ENCODE peak calls at places on chromosome 10, in six cellular contexts. Q is stomach, H is OCI-LY7, C is bronchial epithelial cell, A is cardiac muscle cell, U is mesenchymal stem cell. I is an unnamed sample.

GRCh38 chr10:116728526-116729096 is 13.8 kb downstream of the HSPA12A start:
- DNase-seq in Q (no peak), H (no peak), C (no peak), A (no peak), U (no peak), I (no peak)

GRCh38 chr10:30002438-30003266 is 56.7 kb downstream of the JCAD start:
- DNase-seq in Q (peak), H (peak), C (peak), A (peak), U (peak), I (peak)

GRCh38 chr10:47150581-47150980 is 149.4 kb upstream of the GDF10 start:
- DNase-seq in Q (no peak), H (no peak), C (no peak), A (no peak), U (no peak), I (no peak)

GRCh38 chr10:27893320-27894014 is 105.4 kb downstream of the ODAD2 start:
- DNase-seq in Q (no peak), H (no peak), C (peak), A (no peak), U (peak), I (no peak)

GRCh38 chr10:132745971-132746370 is 40.0 kb downstream of the NKX6-2 start:
- DNase-seq in Q (no peak), H (no peak), C (no peak), A (no peak), U (no peak), I (no peak)

GRCh38 chr10:74244097-74244685 is 93.2 kb downstream of the ADK start:
- DNase-seq in Q (no peak), H (peak), C (peak), A (peak), U (peak), I (no peak)

GRCh38 chr10:62817120-62817762 is 1.1 kb upstream of the EGR2 start:
- DNase-seq in Q (no peak), H (peak), C (no peak), A (peak), U (no peak), I (peak)

GRCh38 chr10:76303682-76304316 is 872.4 kb downstream of the LRMDA start:
- DNase-seq in Q (peak), H (peak), C (peak), A (peak), U (peak), I (no peak)

GRCh38 chr10:128725531-128725930 is 599.3 kb upstream of the MKI67 start:
- DNase-seq in Q (no peak), H (no peak), C (no peak), A (no peak), U (no peak), I (no peak)

DNA sequence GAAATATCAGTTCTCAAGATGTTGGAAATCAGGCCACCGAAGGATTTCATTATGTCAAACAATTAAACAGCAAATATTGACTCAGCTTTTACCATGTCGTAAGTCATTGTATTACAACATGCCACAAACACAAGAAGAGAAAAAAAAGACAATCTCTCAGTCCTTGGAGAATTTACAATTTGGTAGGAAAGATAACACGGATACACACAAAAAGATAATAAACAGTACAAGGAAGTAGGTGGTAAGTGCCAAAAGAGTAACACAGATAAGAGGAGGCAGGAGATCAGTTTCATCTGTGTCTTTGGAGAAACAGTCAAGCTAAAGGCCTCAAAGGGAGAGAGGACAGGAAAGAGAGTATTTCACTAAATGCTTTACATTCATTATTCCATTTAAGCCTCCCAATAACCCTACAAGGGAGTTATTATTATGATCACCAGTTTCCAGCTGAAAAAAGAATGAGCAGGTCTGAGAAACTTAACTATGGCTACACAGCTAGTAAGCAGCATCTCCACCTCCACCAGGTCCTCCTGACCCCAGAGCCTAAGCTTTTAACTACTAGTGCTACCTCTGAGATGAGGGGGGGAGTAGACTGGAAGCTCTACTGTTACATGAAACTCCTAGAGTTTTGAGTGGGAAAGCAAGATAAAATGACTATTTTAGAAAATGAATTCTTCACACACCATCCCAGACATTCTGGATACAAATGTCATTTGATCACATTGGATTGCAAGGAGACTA is 13.9 kb upstream of the DNAJC1 start:
- DNase-seq in Q (no peak), H (no peak), C (peak), A (no peak), U (no peak), I (no peak)
- H3K4me3 ChIP-seq in Q (no peak), H (no peak), C (no peak), A (no peak), U (no peak), I (no peak)

GRCh38 chr10:46028584-46029570 is 1.5 kb downstream of the NCOA4 start:
- DNase-seq in Q (no peak), H (peak), C (peak), A (peak), U (peak), I (peak)

GRCh38 chr10:46035923-46036849 is 5.8 kb upstream of the NCOA4 start:
- DNase-seq in Q (no peak), H (no peak), C (peak), A (no peak), U (peak), I (no peak)

GRCh38 chr10:46030091-46030937 is at the start of gene NCOA4:
- DNase-seq in Q (peak), H (peak), C (peak), A (peak), U (peak), I (peak)

GRCh38 chr10:46033602-46034011 is 3.2 kb upstream of the NCOA4 start:
- DNase-seq in Q (peak), H (no peak), C (peak), A (peak), U (peak), I (no peak)

GRCh38 chr10:46031648-46032532 is 1.5 kb upstream of the NCOA4 start:
- DNase-seq in Q (no peak), H (no peak), C (peak), A (no peak), U (no peak), I (no peak)
- H3K4me3 ChIP-seq in Q (no peak), H (no peak), C (no peak), A (no peak), U (no peak), I (no peak)

GRCh38 chr10:23081156-23081833 is 14.1 kb upstream of the MSRB2 start:
- DNase-seq in Q (no peak), H (no peak), C (no peak), A (no peak), U (no peak), I (no peak)
- H3K4me3 ChIP-seq in Q (no peak), H (no peak), C (no peak), A (no peak), U (no peak), I (no peak)

GRCh38 chr10:121355161-121355560 is 243.1 kb downstream of the FGFR2 start:
- DNase-seq in Q (no peak), H (no peak), C (no peak), A (no peak), U (no peak), I (no peak)
- H3K4me3 ChIP-seq in Q (no peak), H (no peak), C (no peak), A (no peak), U (no peak), I (no peak)

GRCh38 chr10:72810976-72811375 is 82.6 kb upstream of the OIT3 start:
- DNase-seq in Q (no peak), H (no peak), C (no peak), A (no peak), U (no peak), I (no peak)

GRCh38 chr10:72812415-72812797 is 81.1 kb upstream of the OIT3 start:
- DNase-seq in Q (no peak), H (no peak), C (no peak), A (no peak), U (no peak), I (no peak)

GRCh38 chr10:72816565-72816964 is 77.0 kb upstream of the OIT3 start:
- DNase-seq in Q (no peak), H (no peak), C (no peak), A (no peak), U (no peak), I (no peak)

GRCh38 chr10:72814134-72814790 is 79.3 kb upstream of the OIT3 start:
- DNase-seq in Q (no peak), H (no peak), C (no peak), A (no peak), U (no peak), I (no peak)

GRCh38 chr10:72812798-72813430 is 80.6 kb upstream of the OIT3 start:
- DNase-seq in Q (no peak), H (no peak), C (peak), A (no peak), U (peak), I (no peak)
- H3K4me3 ChIP-seq in Q (no peak), H (no peak), C (no peak), A (no peak), U (no peak), I (no peak)

DNA sequence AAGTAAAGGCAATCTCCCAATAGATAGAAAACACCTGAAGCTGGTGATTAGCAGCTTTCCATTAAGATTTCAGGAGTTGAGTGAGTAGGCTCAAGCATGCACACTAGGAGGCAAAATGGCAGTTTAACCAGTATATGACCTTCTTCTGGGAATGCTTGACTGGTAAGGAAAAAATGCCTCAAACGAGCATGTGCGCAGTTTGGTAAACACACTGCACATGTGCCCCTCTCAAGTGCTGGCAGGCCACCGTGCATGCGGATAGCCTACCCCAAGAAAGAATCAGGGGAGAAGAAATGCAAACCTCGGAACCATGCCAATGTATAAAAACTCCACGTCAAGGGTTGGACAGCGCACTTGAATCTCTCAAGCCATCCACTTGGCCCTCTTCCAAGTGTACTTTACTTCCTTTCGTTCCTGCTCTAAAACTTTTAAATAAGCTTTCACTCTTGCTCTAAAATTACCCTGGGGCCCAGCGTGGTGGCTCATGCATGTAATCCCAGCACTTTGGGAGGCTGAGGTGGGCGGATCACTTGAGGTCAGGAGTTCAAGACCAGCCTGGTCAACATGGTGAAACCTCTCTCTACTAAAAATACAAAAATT is 98.8 kb upstream of the CDK1 start:
- DNase-seq in Q (no peak), H (no peak), C (no peak), A (no peak), U (no peak), I (no peak)
- H3K4me3 ChIP-seq in Q (no peak), H (no peak), C (no peak), A (no peak), U (no peak), I (no peak)

GRCh38 chr10:18710201-18710653 is 51.0 kb downstream of the ARL5B start:
- DNase-seq in Q (no peak), H (no peak), C (no peak), A (no peak), U (no peak), I (no peak)

GRCh38 chr10:18713077-18713476 is 53.8 kb downstream of the ARL5B start:
- DNase-seq in Q (no peak), H (no peak), C (peak), A (no peak), U (peak), I (no peak)
- H3K4me3 ChIP-seq in Q (no peak), H (no peak), C (no peak), A (no peak), U (no peak), I (no peak)

GRCh38 chr10:121753726-121754476 is 155.7 kb upstream of the FGFR2 start:
- DNase-seq in Q (no peak), H (peak), C (peak), A (no peak), U (peak), I (no peak)
- H3K4me3 ChIP-seq in Q (no peak), H (no peak), C (no peak), A (no peak), U (no peak), I (no peak)

DNA sequence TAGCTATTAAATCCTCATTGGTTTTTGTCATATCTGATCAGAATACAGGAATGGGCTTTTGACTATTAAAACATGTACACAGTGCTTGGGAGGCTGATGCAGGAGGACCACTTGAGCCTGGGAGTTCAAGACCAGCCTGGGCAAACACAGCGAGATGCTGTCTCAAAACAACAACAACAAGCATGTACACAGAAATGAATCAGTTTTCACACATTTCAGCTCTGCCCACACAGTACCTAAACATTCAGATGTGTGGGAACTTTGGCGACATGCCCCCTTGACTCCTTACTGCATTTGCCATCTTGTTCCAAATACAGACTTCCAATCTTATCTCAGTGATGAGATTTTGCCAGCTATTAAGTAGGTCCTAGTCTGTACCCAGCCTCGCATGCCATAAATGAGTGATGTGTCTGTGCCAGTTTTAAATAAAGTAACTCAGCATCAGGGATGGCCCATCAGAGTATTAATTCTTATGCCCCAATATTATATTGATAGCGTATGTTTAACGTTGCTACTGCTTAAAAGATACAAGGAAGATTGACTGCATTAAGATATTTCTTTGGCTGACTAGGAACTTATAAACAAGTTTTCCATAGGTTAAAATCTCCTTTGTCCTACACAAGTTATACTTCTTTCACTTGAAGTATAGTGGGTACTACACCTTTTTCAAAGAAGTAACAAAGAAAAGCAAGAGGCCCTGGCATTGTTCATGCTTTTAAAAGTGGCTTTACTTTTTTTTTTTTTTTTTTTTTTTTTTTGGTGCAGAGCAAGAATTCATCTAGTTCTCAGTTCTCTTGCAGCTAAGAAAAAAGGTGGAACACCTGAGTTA is 244.8 kb downstream of the CELF2 start:
- DNase-seq in Q (no peak), H (no peak), C (no peak), A (no peak), U (no peak), I (no peak)
- H3K4me3 ChIP-seq in Q (no peak), H (no peak), C (no peak), A (no peak), U (no peak), I (no peak)